ENCODE peak calls at places on chromosomes 6 and 20, in ten cellular contexts. V, I, W, Q, Y, M, O, C, X and L are unnamed samples.

GRCh38 chr6:144215402-144215931 is 65.2 kb downstream of the STX11 start:
- DNase-seq in X (peak), Y (no peak), C (no peak), O (peak), V (no peak), I (no peak), W (no peak), Q (no peak), M (peak), L (peak)

GRCh38 chr6:30690403-30691207 is at the start of gene NRM:
- DNase-seq in C (no peak), Y (peak), W (peak), V (peak), Q (peak), O (peak), M (peak), X (peak), I (peak), L (peak)

GRCh38 chr6:158605266-158605878 is 39.2 kb downstream of the DYNLT1 start:
- DNase-seq in Y (peak), I (peak), C (peak), Q (peak), O (peak), X (peak), V (peak), M (peak), W (peak), L (peak)

GRCh38 chr6:41427642-41428401 is 92.4 kb downstream of the NCR2 start:
- DNase-seq in O (no peak), C (no peak), X (peak), Y (peak), Q (peak), M (no peak), W (no peak), I (peak), V (no peak), L (peak)

GRCh38 chr6:11412616-11413015 is 124.9 kb upstream of the TMEM170B start:
- DNase-seq in W (no peak), O (no peak), V (no peak), I (no peak), Y (no peak), X (no peak), C (no peak), M (no peak), Q (no peak), L (no peak)

GRCh38 chr6:53934013-53934412 is 139.2 kb downstream of the LRRC1 start:
- DNase-seq in X (no peak), C (no peak), O (no peak), M (no peak), Q (no peak), Y (no peak), I (no peak), W (no peak), V (no peak), L (no peak)

GRCh38 chr20:35151739-35152138 is 4.6 kb upstream of the EDEM2 start:
- DNase-seq in C (no peak), Y (no peak), X (no peak), O (no peak), W (no peak), I (peak), V (peak), Q (no peak), M (peak), L (no peak)

GRCh38 chr6:40586800-40587201 is 363 bp downstream of the LRFN2 start:
- DNase-seq in V (no peak), I (peak), O (no peak), C (no peak), Q (no peak), W (no peak), X (no peak), M (no peak), Y (no peak), L (no peak)